ENCODE peak calls at places on chromosomes 2 and 18, in nine cellular contexts. One of them, this sample, is unnamed.

GRCh38 chr2:120765911-120766757 is 30.5 kb downstream of the GLI2 start:
- DNase-seq in KBM-7: no peak
- DNase-seq in BJ: peak; percentile 78
- DNase-seq in HEK293T: no peak
- DNase-seq in Ammon's horn: no peak
- DNase-seq in left cardiac atrium: peak; percentile 88
- DNase-seq in NCI-H460: no peak
- DNase-seq in iris pigment epithelial cell: peak; percentile 93
- DNase-seq in NCI-H2029: no peak
- DNase-seq in this sample: no peak

GRCh38 chr2:43180901-43181300 is 45.5 kb downstream of the ZFP36L2 start:
- DNase-seq in KBM-7: no peak
- DNase-seq in BJ: no peak
- DNase-seq in HEK293T: no peak
- DNase-seq in Ammon's horn: no peak
- DNase-seq in left cardiac atrium: no peak
- DNase-seq in NCI-H460: no peak
- DNase-seq in iris pigment epithelial cell: no peak
- DNase-seq in NCI-H2029: no peak
- DNase-seq in this sample: no peak

GRCh38 chr18:2846638-2847340 is at the start of gene EMILIN2:
- DNase-seq in KBM-7: peak; percentile 80
- DNase-seq in BJ: no peak
- DNase-seq in HEK293T: peak; percentile 59
- DNase-seq in Ammon's horn: no peak
- DNase-seq in left cardiac atrium: peak; percentile 78
- DNase-seq in NCI-H460: no peak
- DNase-seq in iris pigment epithelial cell: peak; percentile 26
- DNase-seq in NCI-H2029: no peak
- DNase-seq in this sample: no peak

GRCh38 chr2:43293744-43294695 is 67.6 kb upstream of the ZFP36L2 start:
- DNase-seq in KBM-7: peak; percentile 81
- DNase-seq in BJ: peak; percentile 97
- DNase-seq in HEK293T: peak; percentile 27
- DNase-seq in Ammon's horn: peak; percentile 52
- DNase-seq in left cardiac atrium: no peak
- DNase-seq in NCI-H460: peak; percentile 81
- DNase-seq in iris pigment epithelial cell: peak; percentile 100
- DNase-seq in NCI-H2029: no peak
- DNase-seq in this sample: no peak

GRCh38 chr18:45998244-45998643 is 31.1 kb upstream of the EPG5 start:
- DNase-seq in KBM-7: no peak
- DNase-seq in BJ: no peak
- DNase-seq in HEK293T: no peak
- DNase-seq in Ammon's horn: no peak
- DNase-seq in left cardiac atrium: no peak
- DNase-seq in NCI-H460: no peak
- DNase-seq in iris pigment epithelial cell: no peak
- DNase-seq in NCI-H2029: no peak
- DNase-seq in this sample: no peak

GRCh38 chr2:64311948-64312621 is 141.9 kb upstream of the LGALSL start:
- DNase-seq in KBM-7: peak; percentile 51
- DNase-seq in BJ: peak; percentile 62
- DNase-seq in HEK293T: no peak
- DNase-seq in Ammon's horn: peak; percentile 94
- DNase-seq in left cardiac atrium: peak; percentile 89
- DNase-seq in NCI-H460: peak; percentile 24
- DNase-seq in iris pigment epithelial cell: peak; percentile 98
- DNase-seq in NCI-H2029: no peak
- DNase-seq in this sample: peak; percentile 69

GRCh38 chr2:73174244-73174643 is 28.1 kb upstream of the NOTO start:
- DNase-seq in KBM-7: no peak
- DNase-seq in BJ: no peak
- DNase-seq in HEK293T: no peak
- DNase-seq in Ammon's horn: no peak
- DNase-seq in left cardiac atrium: no peak
- DNase-seq in NCI-H460: no peak
- DNase-seq in iris pigment epithelial cell: no peak
- DNase-seq in NCI-H2029: no peak
- DNase-seq in this sample: no peak

GRCh38 chr2:69572640-69573039 is 70.9 kb downstream of the AAK1 start:
- DNase-seq in KBM-7: no peak
- DNase-seq in BJ: no peak
- DNase-seq in HEK293T: no peak
- DNase-seq in Ammon's horn: no peak
- DNase-seq in left cardiac atrium: no peak
- DNase-seq in NCI-H460: no peak
- DNase-seq in iris pigment epithelial cell: peak; percentile 36
- DNase-seq in NCI-H2029: no peak
- DNase-seq in this sample: no peak

GRCh38 chr2:231393149-231394131 is 2.1 kb upstream of the B3GNT7 start:
- DNase-seq in KBM-7: no peak
- DNase-seq in BJ: no peak
- DNase-seq in HEK293T: no peak
- DNase-seq in Ammon's horn: no peak
- DNase-seq in left cardiac atrium: no peak
- DNase-seq in NCI-H460: no peak
- DNase-seq in iris pigment epithelial cell: no peak
- DNase-seq in NCI-H2029: no peak
- DNase-seq in this sample: no peak

GRCh38 chr2:174063492-174064092 is 98.4 kb upstream of the SP3 start:
- DNase-seq in KBM-7: no peak
- DNase-seq in BJ: no peak
- DNase-seq in HEK293T: no peak
- DNase-seq in Ammon's horn: no peak
- DNase-seq in left cardiac atrium: no peak
- DNase-seq in NCI-H460: no peak
- DNase-seq in iris pigment epithelial cell: no peak
- DNase-seq in NCI-H2029: no peak
- DNase-seq in this sample: no peak